ENCODE peak calls at places on chromosomes 1 and 21, in ten cellular contexts. J, X, P, G, D, E, A, N, S and O are unnamed samples.

GRCh38 chr1:207823880-207824566 is 72.2 kb downstream of the CD46 start:
- DNase-seq in J (peak), X (peak), P (peak), G (peak), D (peak), E (peak), A (peak), N (peak), S (peak), O (peak)

GRCh38 chr1:33005117-33005811 is 31.4 kb downstream of the AK2 start:
- DNase-seq in J (no peak), X (no peak), P (no peak), G (no peak), D (no peak), E (no peak), A (no peak), N (no peak), S (no peak), O (no peak)

GRCh38 chr1:40316595-40317393 is at the start of gene COL9A2:
- DNase-seq in J (peak), X (peak), P (no peak), G (peak), D (no peak), E (no peak), A (no peak), N (no peak), S (peak), O (no peak)

GRCh38 chr21:36828208-36828607 is 129.3 kb downstream of the SIM2 start:
- DNase-seq in J (no peak), X (no peak), P (no peak), G (no peak), D (no peak), E (no peak), A (no peak), N (no peak), S (no peak), O (no peak)

GRCh38 chr1:235102993-235103411 is 25.6 kb downstream of the TOMM20 start:
- DNase-seq in J (no peak), X (no peak), P (no peak), G (no peak), D (no peak), E (no peak), A (no peak), N (no peak), S (no peak), O (no peak)

GRCh38 chr21:34553199-34553952 is 41.4 kb upstream of the KCNE1 start:
- DNase-seq in J (peak), X (no peak), P (peak), G (no peak), D (no peak), E (peak), A (peak), N (no peak), S (peak), O (peak)

GRCh38 chr1:47940779-47941178 is 56.4 kb downstream of the TRABD2B start:
- DNase-seq in J (no peak), X (no peak), P (no peak), G (no peak), D (no peak), E (peak), A (no peak), N (no peak), S (peak), O (no peak)

GRCh38 chr1:21289700-21290545 is at the start of gene ECE1:
- DNase-seq in J (peak), X (no peak), P (no peak), G (peak), D (no peak), E (no peak), A (no peak), N (peak), S (peak), O (no peak)

GRCh38 chr1:224615861-224616760 is at the start of gene CNIH3:
- DNase-seq in J (peak), X (peak), P (no peak), G (no peak), D (no peak), E (peak), A (peak), N (no peak), S (peak), O (peak)

GRCh38 chr1:24870551-24871195 is 59.4 kb downstream of the RUNX3 start:
- DNase-seq in J (no peak), X (no peak), P (no peak), G (no peak), D (no peak), E (no peak), A (no peak), N (no peak), S (no peak), O (no peak)

GRCh38 chr1:1625824-1626206 is 6.2 kb upstream of the MMP23B start:
- DNase-seq in J (no peak), X (peak), P (no peak), G (peak), D (no peak), E (no peak), A (no peak), N (no peak), S (no peak), O (no peak)

GRCh38 chr1:152663098-152663497 is at the start of gene LCE2D:
- DNase-seq in J (no peak), X (no peak), P (no peak), G (no peak), D (no peak), E (no peak), A (no peak), N (no peak), S (no peak), O (no peak)

GRCh38 chr1:64982134-64982533 is 15.8 kb upstream of the JAK1 start:
- DNase-seq in J (no peak), X (no peak), P (no peak), G (no peak), D (no peak), E (no peak), A (no peak), N (no peak), S (no peak), O (no peak)

GRCh38 chr1:9289724-9290493 is 2.8 kb upstream of the SPSB1 start:
- DNase-seq in J (no peak), X (no peak), P (peak), G (no peak), D (peak), E (peak), A (peak), N (peak), S (peak), O (peak)

GRCh38 chr1:6466023-6466422 is at the start of gene TNFRSF25:
- DNase-seq in J (peak), X (no peak), P (no peak), G (no peak), D (no peak), E (no peak), A (no peak), N (no peak), S (no peak), O (no peak)

GRCh38 chr1:2353215-2353906 is 38.0 kb downstream of the MORN1 start:
- DNase-seq in J (no peak), X (no peak), P (no peak), G (no peak), D (no peak), E (no peak), A (no peak), N (peak), S (no peak), O (peak)

GRCh38 chr1:1782399-1783221 is 4.3 kb upstream of the NADK start:
- DNase-seq in J (peak), X (no peak), P (peak), G (peak), D (peak), E (peak), A (peak), N (peak), S (peak), O (peak)

GRCh38 chr1:86089765-86090164 is 66.8 kb downstream of the COL24A1 start:
- DNase-seq in J (no peak), X (no peak), P (no peak), G (no peak), D (no peak), E (no peak), A (no peak), N (no peak), S (no peak), O (no peak)

GRCh38 chr21:42056996-42057689 is 14.0 kb upstream of the UMODL1 start:
- DNase-seq in J (no peak), X (no peak), P (peak), G (no peak), D (no peak), E (peak), A (peak), N (no peak), S (peak), O (peak)

GRCh38 chr21:37337831-37338230 is 28.7 kb upstream of the DYRK1A start:
- DNase-seq in J (no peak), X (no peak), P (peak), G (no peak), D (no peak), E (no peak), A (no peak), N (no peak), S (no peak), O (peak)

GRCh38 chr1:44036409-44037111 is 5.3 kb upstream of the SLC6A9 start:
- DNase-seq in J (peak), X (peak), P (no peak), G (peak), D (peak), E (peak), A (peak), N (peak), S (peak), O (peak)

GRCh38 chr1:35725591-35725990 is 6.9 kb upstream of the C1orf216 start:
- DNase-seq in J (peak), X (peak), P (no peak), G (no peak), D (no peak), E (no peak), A (no peak), N (no peak), S (peak), O (peak)

GRCh38 chr1:2603521-2604155 is 17.1 kb downstream of the PRXL2B start:
- DNase-seq in J (no peak), X (peak), P (no peak), G (no peak), D (no peak), E (no peak), A (no peak), N (no peak), S (no peak), O (no peak)

GRCh38 chr1:203596673-203597072 is 30.0 kb upstream of the ATP2B4 start:
- DNase-seq in J (no peak), X (no peak), P (no peak), G (no peak), D (no peak), E (no peak), A (no peak), N (no peak), S (no peak), O (no peak)

GRCh38 chr1:47555841-47556616 is 118.2 kb downstream of the FOXD2 start:
- DNase-seq in J (no peak), X (no peak), P (no peak), G (no peak), D (peak), E (peak), A (no peak), N (no peak), S (no peak), O (no peak)

GRCh38 chr1:44276901-44277300 is 63.6 kb downstream of the DMAP1 start:
- DNase-seq in J (no peak), X (no peak), P (peak), G (no peak), D (no peak), E (peak), A (peak), N (no peak), S (no peak), O (peak)

DNA sequence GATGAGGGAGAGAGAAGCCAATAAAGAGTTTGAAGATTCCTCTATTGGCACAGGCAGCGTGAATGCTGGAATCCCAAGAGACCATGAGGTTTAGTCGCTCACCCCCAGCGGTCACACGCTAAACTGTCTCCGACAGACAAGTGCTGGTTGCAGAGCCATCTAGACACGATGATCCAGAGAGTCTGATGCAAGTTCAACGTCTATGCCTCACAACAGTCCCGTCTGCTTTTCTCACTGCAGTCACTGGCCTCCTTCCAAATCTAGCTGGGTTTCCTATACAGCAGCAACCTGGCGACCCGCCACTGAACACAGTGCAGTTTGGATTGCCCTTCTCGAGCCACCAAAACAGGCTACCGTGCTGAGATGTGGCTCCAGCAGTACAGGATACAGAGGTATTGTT is 98.6 kb upstream of the KRTAP19-8 start:
- DNase-seq in J (no peak), X (no peak), P (no peak), G (peak), D (no peak), E (peak), A (peak), N (no peak), S (peak), O (peak)
- TF ChIP-seq CTCF in J (no peak), X (no peak), P (no peak), G (peak), D (no peak), E (no peak), A (peak), N (no peak), S (peak), O (no peak)

GRCh38 chr1:229409616-229410369 is 24.1 kb downstream of the ACTA1 start:
- DNase-seq in J (peak), X (no peak), P (no peak), G (no peak), D (no peak), E (no peak), A (no peak), N (no peak), S (no peak), O (no peak)
- H3K4me3 ChIP-seq in J (no peak), X (peak), P (no peak), G (no peak), D (no peak), E (no peak), A (no peak), N (peak), S (no peak), O (no peak)

GRCh38 chr1:178055093-178055492 is 38.8 kb upstream of the RASAL2 start:
- DNase-seq in J (peak), X (peak), P (no peak), G (no peak), D (no peak), E (no peak), A (peak), N (peak), S (peak), O (peak)
- TF ChIP-seq CTCF in J (peak), X (peak), P (peak), G (peak), D (no peak), E (no peak), A (peak), N (peak), S (peak), O (peak)

DNA sequence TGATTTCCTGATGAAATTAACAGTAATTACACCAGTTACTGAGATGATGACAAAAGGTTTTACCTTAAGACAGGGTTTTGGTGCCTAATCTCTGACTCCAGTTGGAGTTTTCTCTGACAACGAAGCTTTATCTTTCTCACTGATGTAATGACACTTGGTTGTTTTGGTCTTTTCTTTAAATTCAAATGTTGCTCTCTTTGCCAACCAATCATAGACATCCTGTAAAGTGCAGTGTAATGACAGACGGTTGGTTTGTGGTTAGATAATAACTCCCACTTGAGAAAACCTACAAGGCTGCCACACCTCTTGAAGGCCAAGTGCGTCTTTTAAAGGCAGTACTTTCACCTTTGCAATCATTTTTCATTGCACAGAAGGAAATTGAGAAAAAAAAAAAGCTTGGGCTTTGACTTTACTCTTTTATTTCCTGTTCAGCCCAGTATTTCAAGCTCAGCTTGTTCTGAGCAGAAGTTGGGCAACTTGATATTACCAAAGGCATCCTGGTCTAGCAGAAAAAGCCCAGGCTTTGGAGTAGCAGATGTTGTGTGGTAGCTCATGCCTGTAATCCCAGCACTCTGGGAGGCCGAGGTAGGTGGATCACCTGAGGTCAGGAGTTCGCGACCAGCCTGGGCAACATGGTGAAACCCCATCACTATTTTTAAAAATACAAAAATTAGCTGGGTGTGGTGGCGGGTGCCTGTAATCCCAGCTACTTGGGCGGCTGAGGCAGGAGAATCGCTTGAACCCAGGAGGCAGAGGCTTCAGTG is 14.9 kb downstream of the PDIK1L start:
- DNase-seq in J (no peak), X (no peak), P (no peak), G (peak), D (no peak), E (peak), A (peak), N (no peak), S (peak), O (peak)
- H3K4me3 ChIP-seq in J (no peak), X (no peak), P (no peak), G (no peak), D (no peak), E (no peak), A (no peak), N (no peak), S (no peak), O (no peak)

DNA sequence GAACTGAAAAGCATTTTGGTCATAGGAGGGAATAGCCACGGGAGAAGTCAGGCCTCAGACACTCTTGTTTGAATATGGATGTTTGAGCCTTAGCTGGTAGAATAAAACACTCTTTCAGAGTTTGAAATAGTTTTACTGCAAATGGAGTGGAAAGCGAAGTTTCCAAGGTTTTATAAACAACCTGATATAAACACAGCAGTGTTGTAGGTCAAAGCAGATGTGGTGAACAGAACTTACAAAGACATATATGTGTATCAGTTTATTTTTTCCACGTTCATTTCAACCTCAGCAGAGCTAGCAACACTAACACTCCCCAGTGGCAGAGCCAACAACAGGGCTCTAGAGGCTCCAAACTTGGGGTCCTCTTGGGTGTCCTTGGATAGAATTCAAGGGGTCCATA is 89.9 kb downstream of the WLS start:
- DNase-seq in J (no peak), X (no peak), P (no peak), G (no peak), D (no peak), E (peak), A (no peak), N (no peak), S (no peak), O (no peak)
- TF ChIP-seq CTCF in J (no peak), X (no peak), P (no peak), G (no peak), D (no peak), E (no peak), A (no peak), N (no peak), S (no peak), O (no peak)

GRCh38 chr1:211687462-211688215 is 12.2 kb upstream of the NEK2 start:
- DNase-seq in J (no peak), X (no peak), P (no peak), G (peak), D (no peak), E (no peak), A (no peak), N (no peak), S (no peak), O (no peak)
- H3K4me3 ChIP-seq in J (no peak), X (no peak), P (no peak), G (no peak), D (no peak), E (no peak), A (no peak), N (no peak), S (no peak), O (no peak)

GRCh38 chr1:155175927-155176371 is 2.3 kb downstream of the TRIM46 start:
- DNase-seq in J (no peak), X (peak), P (no peak), G (peak), D (no peak), E (no peak), A (no peak), N (no peak), S (no peak), O (no peak)
- TF ChIP-seq CTCF in J (no peak), X (no peak), P (no peak), G (peak), D (no peak), E (no peak), A (no peak), N (no peak), S (no peak), O (no peak)

DNA sequence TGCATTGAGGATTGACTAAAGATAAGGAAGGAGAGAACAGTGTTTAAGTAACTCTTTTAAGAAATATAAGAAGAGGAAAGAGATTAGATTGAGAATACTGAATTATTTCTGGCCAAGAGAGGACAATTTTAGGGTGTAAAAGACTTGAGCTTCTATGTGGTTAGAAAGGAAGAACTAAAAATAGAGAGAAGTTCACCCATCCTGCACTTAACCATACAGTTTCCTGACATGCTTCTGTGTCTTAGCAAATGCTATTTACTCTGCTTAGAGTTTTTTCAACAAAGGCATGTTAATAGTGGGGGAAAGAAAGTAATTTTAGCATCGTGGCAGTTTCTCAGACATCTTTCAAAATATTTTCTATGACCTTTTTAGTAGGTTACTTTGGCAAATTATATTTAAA is 122.8 kb upstream of the GPR52 start:
- DNase-seq in J (no peak), X (no peak), P (no peak), G (peak), D (no peak), E (no peak), A (no peak), N (no peak), S (no peak), O (no peak)
- H3K4me3 ChIP-seq in J (no peak), X (no peak), P (no peak), G (no peak), D (no peak), E (no peak), A (no peak), N (no peak), S (no peak), O (no peak)